ENCODE peak calls at places on chromosomes 11 and 22, in ten cellular contexts. Y, Q, M, G, K, O, R, J, U and B are unnamed samples.
A peak's percentile ranks its signal among the peaks of the same experiment; 100 is the strongest.

GRCh38 chr11:9717719-9718118 is 53.8 kb downstream of the SWAP70 start:
- DNase-seq in Y (no peak), Q (no peak), M (no peak), G (no peak), K (no peak), O (no peak), R (no peak), J (no peak), U (no peak), B (no peak)

GRCh38 chr11:84163115-84163514 is 876.9 kb upstream of the CCDC90B start:
- DNase-seq in Y (no peak), Q (no peak), M (no peak), G (no peak), K (no peak), O (no peak), R (no peak), J (no peak), U (no peak), B (no peak)

GRCh38 chr11:38460429-38460828 is 1862.4 kb upstream of the RAG2 start:
- DNase-seq in Y (peak; percentile 3), Q (no peak), M (no peak), G (no peak), K (no peak), O (no peak), R (no peak), J (no peak), U (no peak), B (no peak)

GRCh38 chr11:10275714-10276113 is 18.3 kb downstream of the SBF2 start:
- DNase-seq in Y (no peak), Q (no peak), M (no peak), G (no peak), K (no peak), O (no peak), R (no peak), J (no peak), U (no peak), B (no peak)

GRCh38 chr11:2814751-2815150 is 70.8 kb downstream of the CDKN1C start:
- DNase-seq in Y (no peak), Q (no peak), M (no peak), G (no peak), K (no peak), O (no peak), R (no peak), J (no peak), U (no peak), B (no peak)

GRCh38 chr11:102109896-102110760 is at the start of gene YAP1:
- DNase-seq in Y (peak; percentile 91), Q (peak; percentile 66), M (peak; percentile 89), G (peak; percentile 78), K (peak; percentile 71), O (peak; percentile 91), R (peak; percentile 89), J (peak; percentile 97), U (peak; percentile 77), B (peak; percentile 72)

GRCh38 chr11:84899740-84900139 is 727.4 kb downstream of the DLG2 start:
- DNase-seq in Y (peak; percentile 5), Q (no peak), M (no peak), G (peak; percentile 16), K (no peak), O (no peak), R (no peak), J (no peak), U (peak; percentile 24), B (no peak)

GRCh38 chr11:129750343-129751292 is 65.0 kb upstream of the TMEM45B start:
- DNase-seq in Y (peak; percentile 67), Q (peak; percentile 84), M (peak; percentile 58), G (peak; percentile 82), K (peak; percentile 42), O (peak; percentile 85), R (peak; percentile 54), J (peak; percentile 91), U (peak; percentile 74), B (peak; percentile 91)

GRCh38 chr22:29782061-29782845 is 15.1 kb downstream of the UQCR10 start:
- DNase-seq in Y (peak; percentile 46), Q (no peak), M (peak; percentile 75), G (no peak), K (no peak), O (peak; percentile 95), R (peak; percentile 89), J (no peak), U (no peak), B (no peak)

GRCh38 chr22:22694106-22694505 is 49.7 kb downstream of the GGTLC2 start:
- DNase-seq in Y (no peak), Q (no peak), M (no peak), G (no peak), K (no peak), O (no peak), R (no peak), J (no peak), U (no peak), B (no peak)

GRCh38 chr11:22875869-22876473 is 15.7 kb upstream of the CCDC179 start:
- DNase-seq in Y (peak; percentile 89), Q (peak; percentile 88), M (peak; percentile 41), G (peak; percentile 79), K (peak; percentile 90), O (peak; percentile 83), R (peak; percentile 58), J (no peak), U (peak; percentile 80), B (peak; percentile 80)

DNA sequence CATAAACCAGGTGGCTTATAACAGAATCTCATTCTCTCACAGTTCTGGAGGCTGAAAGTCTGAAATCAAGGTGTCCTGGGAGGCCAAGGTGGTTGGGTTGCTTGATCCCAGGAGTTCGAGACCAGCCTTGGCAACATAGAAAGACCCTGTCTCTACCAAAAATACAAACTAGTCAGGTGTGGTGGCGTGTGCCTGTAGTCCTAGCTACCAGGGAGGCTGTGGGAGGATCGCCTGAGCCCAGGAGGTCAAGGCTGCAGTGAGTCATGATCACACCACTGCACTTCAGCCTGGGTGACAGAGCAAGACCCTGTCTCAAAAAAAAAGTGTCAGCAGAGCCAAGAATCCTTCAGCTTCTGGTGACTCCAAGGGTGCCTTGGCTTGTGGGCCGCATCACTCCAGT is 8.9 kb upstream of the PRR5 start:
- DNase-seq in Y (no peak), Q (no peak), M (no peak), G (no peak), K (no peak), O (no peak), R (no peak), J (no peak), U (no peak), B (no peak)
- TF ChIP-seq POLR2A in Y (no peak), Q (no peak), M (no peak), G (no peak), K (no peak), O (no peak), R (no peak), J (no peak), U (no peak), B (no peak)

DNA sequence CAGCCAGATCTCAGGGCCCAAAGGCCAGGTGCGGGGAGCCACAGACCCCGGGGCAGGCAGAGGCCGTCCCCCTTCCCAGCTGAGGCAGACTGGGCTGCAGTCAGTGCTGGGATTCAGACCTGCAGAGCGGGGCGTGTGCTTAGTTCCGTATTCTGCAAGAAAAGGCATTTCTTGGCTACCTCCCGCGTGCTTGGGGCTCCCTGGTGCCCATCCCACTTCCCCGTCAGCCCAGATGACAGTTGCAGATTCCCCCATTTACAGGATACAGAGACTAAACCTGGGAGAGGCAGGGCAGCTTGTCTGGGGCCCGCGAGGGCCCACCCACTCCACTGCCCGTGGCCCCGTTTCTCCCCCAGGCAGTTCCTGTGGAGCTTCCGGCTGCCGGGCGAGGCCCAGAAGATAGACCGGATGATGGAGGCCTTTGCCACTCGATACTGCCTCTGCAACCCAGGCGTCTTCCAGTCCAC is 18.3 kb downstream of the CYTH4 start:
- DNase-seq in Y (no peak), Q (no peak), M (no peak), G (peak; percentile 87), K (no peak), O (no peak), R (no peak), J (no peak), U (no peak), B (no peak)
- TF ChIP-seq POLR2A in Y (no peak), Q (no peak), M (no peak), G (no peak), K (no peak), O (no peak), R (no peak), J (no peak), U (no peak), B (no peak)

GRCh38 chr22:41193829-41194228 is 11.3 kb upstream of the L3MBTL2 start:
- DNase-seq in Y (no peak), Q (no peak), M (no peak), G (no peak), K (no peak), O (no peak), R (no peak), J (no peak), U (no peak), B (no peak)

GRCh38 chr22:41191467-41191866 is 13.6 kb upstream of the L3MBTL2 start:
- DNase-seq in Y (no peak), Q (no peak), M (no peak), G (no peak), K (no peak), O (no peak), R (no peak), J (peak; percentile 40), U (no peak), B (no peak)

GRCh38 chr22:41201146-41201545 is 4.0 kb upstream of the L3MBTL2 start:
- DNase-seq in Y (no peak), Q (no peak), M (no peak), G (no peak), K (no peak), O (no peak), R (no peak), J (no peak), U (no peak), B (no peak)

GRCh38 chr22:41197808-41198585 is 7.1 kb upstream of the L3MBTL2 start:
- DNase-seq in Y (no peak), Q (peak; percentile 48), M (peak; percentile 32), G (peak; percentile 34), K (no peak), O (peak; percentile 63), R (no peak), J (no peak), U (no peak), B (peak; percentile 59)

DNA sequence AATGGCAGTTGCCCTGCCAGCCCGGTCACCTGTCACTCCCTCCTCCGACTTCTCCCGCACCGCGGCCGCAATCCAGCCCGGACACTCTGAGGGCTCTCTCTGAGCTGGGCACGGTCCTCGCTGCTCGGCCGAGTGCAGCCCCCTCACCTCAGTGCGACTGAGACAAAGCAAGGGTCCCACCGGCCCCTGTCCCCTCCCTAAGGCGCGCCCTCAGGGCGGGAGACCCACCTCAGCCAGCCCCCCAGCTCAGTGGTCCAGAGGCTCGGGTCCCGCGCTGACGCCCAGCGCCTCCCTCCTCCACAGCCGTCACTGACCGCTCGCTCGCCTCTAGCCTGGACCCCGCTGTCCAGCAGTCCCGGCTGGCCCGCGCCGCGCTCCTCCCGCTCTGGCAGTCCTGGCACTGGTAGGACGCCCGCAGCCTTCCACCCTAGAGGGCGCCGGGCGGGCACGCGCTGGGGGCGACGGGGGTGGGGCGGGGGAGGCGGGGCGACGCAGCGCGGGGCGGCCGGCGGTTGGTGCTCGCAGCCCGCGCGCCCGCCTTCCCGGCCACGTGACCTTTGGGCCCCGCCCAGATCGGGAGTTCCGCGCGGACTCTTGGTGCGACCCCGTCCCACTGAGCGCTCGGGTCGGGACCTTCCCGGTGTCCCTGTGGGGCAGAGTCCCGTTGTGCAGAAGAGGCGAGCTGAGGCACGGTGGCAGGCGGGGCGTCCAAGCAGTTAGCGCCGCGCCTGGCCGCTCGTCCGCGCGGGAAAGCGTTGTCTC is 7.9 kb upstream of the L3MBTL2 start:
- DNase-seq in Y (peak; percentile 35), Q (peak; percentile 76), M (peak; percentile 87), G (peak; percentile 79), K (peak; percentile 70), O (peak; percentile 86), R (peak; percentile 76), J (peak; percentile 96), U (no peak), B (peak; percentile 78)
- TF ChIP-seq POLR2A in Y (no peak), Q (no peak), M (no peak), G (no peak), K (no peak), O (no peak), R (peak; percentile 39), J (no peak), U (no peak), B (no peak)

GRCh38 chr11:6489338-6489737 is 7.7 kb upstream of the DNHD1 start:
- DNase-seq in Y (no peak), Q (no peak), M (no peak), G (no peak), K (no peak), O (no peak), R (no peak), J (no peak), U (no peak), B (no peak)
- TF ChIP-seq POLR2A in Y (no peak), Q (no peak), M (no peak), G (no peak), K (no peak), O (no peak), R (no peak), J (no peak), U (no peak), B (no peak)